ENCODE peak calls at places on chromosomes 3 and 15, in four cellular contexts. F is HepG2, D is K562, I is H1. C is an unnamed sample.
A peak's percentile ranks its signal among the peaks of the same experiment; 100 is the strongest.

GRCh38 chr3:124158174-124158812 is 166.4 kb upstream of the ROPN1 start:
- DNase-seq in F (no peak), D (no peak), I (peak; percentile 44), C (no peak)

GRCh38 chr3:158458464-158458863 is 112.5 kb upstream of the MLF1 start:
- DNase-seq in F (no peak), D (no peak), I (no peak), C (no peak)

GRCh38 chr3:142987080-142987700 is 14.2 kb upstream of the U2SURP start:
- DNase-seq in F (peak; percentile 18), D (no peak), I (no peak), C (peak; percentile 54)

GRCh38 chr3:159914421-159914820 is 74.2 kb upstream of the IL12A start:
- DNase-seq in F (no peak), D (no peak), I (no peak), C (no peak)

GRCh38 chr3:169300436-169300835 is 363.1 kb downstream of the MECOM start:
- DNase-seq in F (no peak), D (no peak), I (no peak), C (no peak)

GRCh38 chr3:27752926-27753325 is 30.8 kb upstream of the EOMES start:
- DNase-seq in F (no peak), D (no peak), I (no peak), C (no peak)

GRCh38 chr3:190044142-190044541 is 76.6 kb downstream of the P3H2 start:
- DNase-seq in F (no peak), D (no peak), I (no peak), C (no peak)

GRCh38 chr3:14457999-14458398 is 55.6 kb downstream of the SLC6A6 start:
- DNase-seq in F (no peak), D (peak; percentile 56), I (no peak), C (peak; percentile 41)

GRCh38 chr3:106215047-106215446 is 346.2 kb upstream of the CBLB start:
- DNase-seq in F (no peak), D (no peak), I (no peak), C (no peak)

GRCh38 chr15:95556225-95556624 is 774.3 kb upstream of the NR2F2 start:
- DNase-seq in F (no peak), D (no peak), I (no peak), C (no peak)

GRCh38 chr15:38084289-38084688 is 149.8 kb downstream of the TMCO5A start:
- DNase-seq in F (no peak), D (no peak), I (no peak), C (no peak)

GRCh38 chr3:105281989-105282388 is 84.7 kb upstream of the ALCAM start:
- DNase-seq in F (no peak), D (no peak), I (no peak), C (no peak)

GRCh38 chr15:33152502-33153109 is 41.9 kb downstream of the FMN1 start:
- DNase-seq in F (no peak), D (no peak), I (no peak), C (no peak)

GRCh38 chr3:54146383-54147239 is 24.3 kb downstream of the CACNA2D3 start:
- DNase-seq in F (peak; percentile 25), D (peak; percentile 7), I (no peak), C (peak; percentile 27)

GRCh38 chr3:39568508-39568907 is 101.0 kb downstream of the MOBP start:
- DNase-seq in F (no peak), D (no peak), I (no peak), C (no peak)

GRCh38 chr3:107660316-107660976 is 137.7 kb downstream of the BBX start:
- DNase-seq in F (peak; percentile 39), D (no peak), I (no peak), C (peak; percentile 50)

GRCh38 chr15:62957130-62957529 is 85.4 kb upstream of the TPM1 start:
- DNase-seq in F (no peak), D (no peak), I (no peak), C (no peak)

GRCh38 chr15:42627485-42627884 is 52.1 kb downstream of the STARD9 start:
- DNase-seq in F (no peak), D (no peak), I (no peak), C (no peak)

GRCh38 chr15:94232107-94232506 is 746 bp downstream of the MCTP2 start:
- DNase-seq in F (no peak), D (no peak), I (no peak), C (no peak)

GRCh38 chr3:126811530-126811929 is 107.5 kb downstream of the CHCHD6 start:
- DNase-seq in F (no peak), D (no peak), I (no peak), C (no peak)

GRCh38 chr3:69767571-69767970 is 28.3 kb downstream of the MITF start:
- DNase-seq in F (no peak), D (no peak), I (no peak), C (no peak)

GRCh38 chr3:180804871-180805430 is 107.5 kb upstream of the FXR1 start:
- DNase-seq in F (peak; percentile 29), D (no peak), I (peak; percentile 65), C (peak; percentile 12)

GRCh38 chr3:22971497-22971896 is 231.6 kb upstream of the UBE2E2 start:
- DNase-seq in F (no peak), D (no peak), I (no peak), C (no peak)

GRCh38 chr15:85687329-85687728 is 107.4 kb downstream of the KLHL25 start:
- DNase-seq in F (no peak), D (no peak), I (no peak), C (no peak)

GRCh38 chr15:100255644-100256043 is 86.1 kb downstream of the ADAMTS17 start:
- DNase-seq in F (no peak), D (peak; percentile 17), I (no peak), C (no peak)

GRCh38 chr3:73718326-73719110 is 93.8 kb upstream of the PDZRN3 start:
- DNase-seq in F (no peak), D (no peak), I (no peak), C (no peak)

GRCh38 chr3:39637807-39638206 is 170.3 kb downstream of the MOBP start:
- DNase-seq in F (peak; percentile 5), D (peak; percentile 35), I (no peak), C (peak; percentile 51)

GRCh38 chr3:195441476-195441970 is 1.3 kb downstream of the ACAP2 start:
- DNase-seq in F (peak; percentile 35), D (no peak), I (no peak), C (peak; percentile 58)

GRCh38 chr3:141485578-141486415 is 1.0 kb upstream of the RASA2 start:
- DNase-seq in F (peak; percentile 25), D (peak; percentile 17), I (no peak), C (peak; percentile 31)

GRCh38 chr3:197229836-197230235 is 68.6 kb downstream of the DLG1 start:
- DNase-seq in F (no peak), D (no peak), I (no peak), C (no peak)

GRCh38 chr15:99481406-99481805 is 84.4 kb upstream of the MEF2A start:
- DNase-seq in F (no peak), D (no peak), I (no peak), C (no peak)

GRCh38 chr3:24457719-24458118 is 36.9 kb downstream of the THRB start:
- DNase-seq in F (no peak), D (no peak), I (no peak), C (no peak)

GRCh38 chr3:23129817-23130216 is 73.3 kb upstream of the UBE2E2 start:
- DNase-seq in F (no peak), D (no peak), I (no peak), C (no peak)

GRCh38 chr3:17643691-17644090 is 98.7 kb downstream of the TBC1D5 start:
- DNase-seq in F (no peak), D (no peak), I (no peak), C (no peak)

GRCh38 chr3:122952509-122952908 is 75.1 kb downstream of the SEMA5B start:
- DNase-seq in F (no peak), D (no peak), I (no peak), C (peak; percentile 35)

GRCh38 chr15:68310178-68310810 is 32.7 kb downstream of the FEM1B start:
- DNase-seq in F (no peak), D (no peak), I (no peak), C (no peak)

GRCh38 chr15:73696641-73697001 is 12.4 kb downstream of the CD276 start:
- DNase-seq in F (no peak), D (no peak), I (no peak), C (no peak)

GRCh38 chr15:73699249-73700040 is 15.3 kb downstream of the CD276 start:
- DNase-seq in F (no peak), D (no peak), I (no peak), C (no peak)

GRCh38 chr15:73695773-73696640 is 11.8 kb downstream of the CD276 start:
- DNase-seq in F (no peak), D (no peak), I (no peak), C (no peak)

GRCh38 chr15:73694419-73694818 is 10.2 kb downstream of the CD276 start:
- DNase-seq in F (no peak), D (no peak), I (no peak), C (no peak)

GRCh38 chr15:73697033-73697467 is 12.9 kb downstream of the CD276 start:
- DNase-seq in F (no peak), D (peak; percentile 23), I (no peak), C (no peak)
- TF ChIP-seq PHF8 in F (no peak), D (no peak), I (no peak), C (no peak)

GRCh38 chr15:45167631-45168205 is 20.0 kb downstream of the SHF start:
- DNase-seq in F (no peak), D (no peak), I (no peak), C (no peak)
- TF ChIP-seq PHF8 in F (no peak), D (no peak), I (no peak), C (no peak)

GRCh38 chr3:177930771-177931170 is 605.5 kb upstream of the KCNMB2 start:
- DNase-seq in F (no peak), D (no peak), I (no peak), C (peak; percentile 6)
- TF ChIP-seq PHF8 in F (no peak), D (no peak), I (no peak), C (no peak)

DNA sequence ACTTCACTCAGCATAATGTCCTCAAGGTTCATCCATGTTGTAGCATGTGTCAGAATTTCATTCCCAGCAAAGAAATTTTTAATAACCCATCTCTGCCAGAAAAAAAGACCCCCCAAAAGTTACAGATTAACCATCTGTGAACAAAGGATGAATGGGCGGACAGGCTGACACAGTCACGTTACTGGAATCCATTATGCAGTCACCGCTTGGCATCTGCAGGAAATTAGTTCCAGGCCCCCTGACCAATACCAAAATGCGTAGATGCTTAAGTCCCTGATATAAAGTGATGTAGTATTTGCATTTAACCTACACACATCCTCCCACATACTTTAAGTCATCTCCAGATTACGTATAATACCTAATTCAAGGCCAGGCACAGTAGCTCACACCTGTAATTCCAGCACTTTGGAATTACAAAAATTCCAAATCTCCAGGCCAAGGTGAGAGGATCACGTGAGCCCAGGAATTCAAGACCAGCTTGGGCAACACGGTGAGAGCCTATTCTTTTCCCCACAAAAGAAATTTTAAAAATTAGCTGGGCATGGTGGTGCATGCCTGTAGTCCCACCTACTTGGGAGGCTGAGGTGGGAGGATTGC is 1.5 kb upstream of the SLC12A8 start:
- DNase-seq in F (no peak), D (no peak), I (no peak), C (no peak)
- TF ChIP-seq PHF8 in F (no peak), D (no peak), I (no peak), C (no peak)

C was measured in A549.